ENCODE peak calls at places on chromosomes 1 and 21, in five cellular contexts. K is GM23248; D is AG08395; M is activated effector memory CD4-positive, alpha-beta T cell treated with anti-CD3 and anti-CD28 coated beads, Interleukin-2, amount 50 U/mL, for 16 hours; T is iris pigment epithelial cell. E is an unnamed sample.

GRCh38 chr1:160567858-160568682 is 11.2 kb downstream of the CD84 start:
- DNase-seq in K (no peak), D (no peak), M (peak), T (no peak), E (no peak)

GRCh38 chr1:152356736-152357135 is 3.1 kb downstream of the FLG2 start:
- DNase-seq in K (no peak), D (no peak), M (no peak), T (no peak), E (no peak)

GRCh38 chr21:29130234-29130993 is at the start of gene MAP3K7CL:
- DNase-seq in K (peak), D (peak), M (no peak), T (peak), E (peak)

GRCh38 chr1:170461362-170461761 is 70.6 kb upstream of the GORAB start:
- DNase-seq in K (peak), D (peak), M (no peak), T (no peak), E (no peak)

GRCh38 chr1:2073382-2074230 is 23.4 kb downstream of the PRKCZ start:
- DNase-seq in K (peak), D (peak), M (no peak), T (peak), E (no peak)

GRCh38 chr1:109239580-109240068 is 9.7 kb upstream of the CELSR2 start:
- DNase-seq in K (peak), D (no peak), M (no peak), T (peak), E (no peak)

GRCh38 chr1:231951399-231951798 is 324.8 kb downstream of the DISC1 start:
- DNase-seq in K (peak), D (no peak), M (no peak), T (peak), E (no peak)

GRCh38 chr1:156245451-156246232 is 2.2 kb downstream of the PAQR6 start:
- DNase-seq in K (peak), D (peak), M (peak), T (no peak), E (no peak)

GRCh38 chr1:166471359-166471758 is 304.6 kb upstream of the FAM78B start:
- DNase-seq in K (no peak), D (no peak), M (no peak), T (no peak), E (no peak)

GRCh38 chr1:97170296-97170695 is 448.7 kb downstream of the PTBP2 start:
- DNase-seq in K (no peak), D (no peak), M (no peak), T (no peak), E (no peak)

GRCh38 chr1:79293611-79294010 is 287.1 kb upstream of the ADGRL4 start:
- DNase-seq in K (peak), D (no peak), M (no peak), T (peak), E (no peak)

GRCh38 chr1:174967845-174968705 is 31.7 kb upstream of the CACYBP start:
- DNase-seq in K (no peak), D (no peak), M (no peak), T (no peak), E (no peak)

GRCh38 chr1:3403388-3404179 is 50.9 kb upstream of the ARHGEF16 start:
- DNase-seq in K (no peak), D (no peak), M (no peak), T (no peak), E (no peak)

GRCh38 chr1:6911974-6912373 is 126.7 kb downstream of the CAMTA1 start:
- DNase-seq in K (no peak), D (no peak), M (no peak), T (peak), E (no peak)

GRCh38 chr1:204093421-204093717 is 20.5 kb downstream of the SOX13 start:
- DNase-seq in K (no peak), D (no peak), M (no peak), T (no peak), E (no peak)

GRCh38 chr1:161185732-161186311 is 8.5 kb upstream of the B4GALT3 start:
- DNase-seq in K (no peak), D (no peak), M (no peak), T (no peak), E (peak)

GRCh38 chr1:110007458-110007857 is 22.9 kb downstream of the AHCYL1 start:
- DNase-seq in K (no peak), D (no peak), M (no peak), T (no peak), E (no peak)

GRCh38 chr1:110875216-110875731 is 2.3 kb downstream of the CD53 start:
- DNase-seq in K (no peak), D (no peak), M (peak), T (no peak), E (no peak)

GRCh38 chr1:99685516-99686180 is 39.7 kb downstream of the PALMD start:
- DNase-seq in K (peak), D (peak), M (peak), T (peak), E (peak)

GRCh38 chr1:1426961-1427934 is 6.2 kb upstream of the ANKRD65 start:
- DNase-seq in K (peak), D (peak), M (no peak), T (no peak), E (peak)

GRCh38 chr21:35303085-35303484 is 254.0 kb upstream of the RUNX1 start:
- DNase-seq in K (peak), D (peak), M (no peak), T (peak), E (no peak)

GRCh38 chr1:225710804-225711203 is 57.9 kb upstream of the ENAH start:
- DNase-seq in K (peak), D (peak), M (no peak), T (peak), E (peak)

GRCh38 chr1:143652187-143652586 is 319.6 kb downstream of the FAM72C start:
- DNase-seq in K (no peak), D (no peak), M (no peak), T (no peak), E (no peak)

GRCh38 chr1:165241321-165241720 is 115.2 kb downstream of the LMX1A start:
- DNase-seq in K (no peak), D (no peak), M (no peak), T (no peak), E (no peak)

GRCh38 chr1:213123532-213123931 is 72.5 kb downstream of the RPS6KC1 start:
- DNase-seq in K (peak), D (peak), M (no peak), T (peak), E (no peak)

GRCh38 chr21:45401916-45402900 is 2.8 kb upstream of the COL18A1 start:
- DNase-seq in K (no peak), D (no peak), M (no peak), T (no peak), E (peak)

GRCh38 chr21:46299167-46299566 is 13.0 kb downstream of the YBEY start:
- DNase-seq in K (no peak), D (no peak), M (no peak), T (no peak), E (no peak)

GRCh38 chr1:61011514-61012263 is 70.7 kb upstream of the NFIA start:
- DNase-seq in K (no peak), D (no peak), M (no peak), T (no peak), E (no peak)

GRCh38 chr1:8017495-8018310 is 8.4 kb downstream of the ERRFI1 start:
- DNase-seq in K (peak), D (no peak), M (no peak), T (peak), E (no peak)

GRCh38 chr1:225422795-225423517 is 4.9 kb downstream of the LBR start:
- DNase-seq in K (no peak), D (no peak), M (no peak), T (no peak), E (no peak)

GRCh38 chr1:37890378-37891014 is 31.1 kb upstream of the MTF1 start:
- DNase-seq in K (peak), D (peak), M (no peak), T (peak), E (no peak)

GRCh38 chr21:42851812-42852665 is 27.3 kb downstream of the WDR4 start:
- DNase-seq in K (no peak), D (no peak), M (no peak), T (no peak), E (no peak)